ENCODE peak calls at places on chromosomes 4 and X, in six cellular contexts. L, N, B, A, Y and S are unnamed samples. For H3K4me1 and H3K36me3, the result is how much of the 10 kb centered on the place peaks cover.

GRCh38 chrX:155592331-155592730 is 20.4 kb downstream of the TMLHE start:
- DNase-seq in Y (no peak), A (no peak), L (no peak), B (no peak), N (no peak), S (no peak)

GRCh38 chr4:80183196-80184052 is 13.9 kb upstream of the PRDM8 start:
- DNase-seq in A (peak), L (no peak), N (no peak), Y (no peak), B (peak), S (peak)

GRCh38 chr4:114924311-114924710 is 189.1 kb downstream of the NDST4 start:
- DNase-seq in L (no peak), N (no peak), Y (no peak), A (no peak), B (no peak), S (no peak)

GRCh38 chrX:53323196-53323595 is 41.8 kb upstream of the IQSEC2 start:
- DNase-seq in N (no peak), A (no peak), L (no peak), Y (no peak), B (no peak), S (no peak)

GRCh38 chr4:107423677-107424405 is 296.2 kb downstream of the PAPSS1 start:
- DNase-seq in A (no peak), N (no peak), L (peak), B (peak), Y (no peak), S (no peak)

GRCh38 chr4:175961604-175962003 is 104.0 kb upstream of the WDR17 start:
- DNase-seq in N (no peak), A (no peak), B (no peak), Y (no peak), L (no peak), S (no peak)

GRCh38 chrX:65874765-65875164 is 165.1 kb downstream of the VSIG4 start:
- DNase-seq in B (no peak), L (peak), Y (no peak), N (no peak), A (no peak), S (no peak)

GRCh38 chr4:114890773-114891172 is 222.6 kb downstream of the NDST4 start:
- DNase-seq in B (no peak), Y (no peak), N (no peak), A (no peak), L (no peak), S (no peak)

GRCh38 chr4:118755438-118756226 is 70.4 kb downstream of the METTL14 start:
- DNase-seq in Y (no peak), B (no peak), A (no peak), N (no peak), L (no peak), S (no peak)

GRCh38 chr4:1246111-1246881 is 2.6 kb downstream of the CTBP1 start:
- DNase-seq in Y (no peak), L (peak), B (no peak), A (peak), N (peak), S (peak)

GRCh38 chr4:125801373-125801772 is 486.6 kb downstream of the FAT4 start:
- DNase-seq in Y (no peak), N (no peak), A (no peak), B (no peak), L (no peak), S (no peak)

GRCh38 chr4:8817813-8818062 is 53.9 kb downstream of the HMX1 start:
- DNase-seq in B (no peak), Y (no peak), A (peak), N (no peak), L (no peak), S (no peak)

DNA sequence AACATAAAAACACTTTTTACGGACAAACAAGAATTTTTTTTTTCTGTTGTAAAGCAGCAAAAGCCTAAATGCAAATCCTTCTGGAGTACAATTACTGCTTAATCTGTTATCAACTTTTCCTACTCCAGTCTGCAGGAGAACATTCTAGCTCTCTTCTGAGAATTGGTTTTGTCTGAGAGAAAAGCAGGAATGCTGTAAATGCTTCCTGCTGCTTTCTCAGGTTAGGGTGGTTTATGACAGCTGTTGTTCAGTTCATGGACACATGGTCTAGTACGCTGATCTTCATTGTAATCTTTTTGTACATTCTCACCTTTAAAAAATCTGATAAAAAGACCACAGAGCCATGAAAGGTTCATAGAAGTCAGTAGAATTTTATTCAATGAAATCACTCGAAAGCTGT is 310.9 kb downstream of the CAMK2D start:
- DNase-seq in L (no peak), B (no peak), A (no peak), Y (no peak), N (no peak), S (no peak)
- H3K4me1 ChIP-seq in L (under half), B (under half), A (under half), Y (under half), N (under half), S (under half)

GRCh38 chr4:51880016-51880915 is 37.3 kb downstream of the DCUN1D4 start:
- DNase-seq in B (no peak), L (peak), A (no peak), Y (no peak), N (no peak), S (no peak)

GRCh38 chr4:51884055-51884454 is 41.1 kb downstream of the DCUN1D4 start:
- DNase-seq in Y (no peak), B (no peak), L (no peak), A (no peak), N (no peak), S (no peak)

GRCh38 chr4:51885371-51885770 is 42.4 kb downstream of the DCUN1D4 start:
- DNase-seq in Y (no peak), A (no peak), N (no peak), L (no peak), B (peak), S (no peak)

DNA sequence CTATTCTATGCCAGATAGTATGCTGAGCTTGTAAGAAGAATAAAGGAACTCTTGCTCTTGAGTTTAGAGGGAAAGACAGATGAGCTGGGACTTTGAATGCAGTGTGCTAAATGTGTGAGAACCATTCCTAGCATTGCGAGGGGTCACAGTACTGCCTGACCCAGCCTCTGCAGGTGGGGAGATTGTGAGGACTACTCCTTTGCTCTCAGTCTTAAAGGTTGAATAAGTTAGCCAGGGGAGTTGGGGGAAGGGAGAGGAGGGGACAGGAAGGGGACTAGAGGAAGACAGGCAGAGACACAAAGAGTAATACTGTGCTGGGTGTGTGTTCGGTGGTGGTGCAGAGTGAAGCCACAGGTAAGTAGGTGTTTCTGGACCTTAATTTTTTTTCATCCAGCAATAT is 41.7 kb downstream of the DCUN1D4 start:
- DNase-seq in B (no peak), N (no peak), L (no peak), A (no peak), Y (no peak), S (no peak)
- H3K36me3 ChIP-seq in B (under half), N (under half), L (under half), A (half or more), Y (under half), S (under half)

GRCh38 chr4:159735281-159736207 is 632.7 kb downstream of the RAPGEF2 start:
- DNase-seq in A (no peak), N (no peak), B (no peak), Y (no peak), L (no peak), S (no peak)
- H3K4me1 ChIP-seq in A (under half), N (under half), B (under half), Y (under half), L (under half), S (under half)

GRCh38 chr4:51862781-51863180 is 19.8 kb downstream of the DCUN1D4 start:
- DNase-seq in A (no peak), Y (no peak), B (no peak), L (no peak), N (no peak), S (no peak)
- H3K36me3 ChIP-seq in A (under half), Y (under half), B (under half), L (under half), N (under half), S (under half)

DNA sequence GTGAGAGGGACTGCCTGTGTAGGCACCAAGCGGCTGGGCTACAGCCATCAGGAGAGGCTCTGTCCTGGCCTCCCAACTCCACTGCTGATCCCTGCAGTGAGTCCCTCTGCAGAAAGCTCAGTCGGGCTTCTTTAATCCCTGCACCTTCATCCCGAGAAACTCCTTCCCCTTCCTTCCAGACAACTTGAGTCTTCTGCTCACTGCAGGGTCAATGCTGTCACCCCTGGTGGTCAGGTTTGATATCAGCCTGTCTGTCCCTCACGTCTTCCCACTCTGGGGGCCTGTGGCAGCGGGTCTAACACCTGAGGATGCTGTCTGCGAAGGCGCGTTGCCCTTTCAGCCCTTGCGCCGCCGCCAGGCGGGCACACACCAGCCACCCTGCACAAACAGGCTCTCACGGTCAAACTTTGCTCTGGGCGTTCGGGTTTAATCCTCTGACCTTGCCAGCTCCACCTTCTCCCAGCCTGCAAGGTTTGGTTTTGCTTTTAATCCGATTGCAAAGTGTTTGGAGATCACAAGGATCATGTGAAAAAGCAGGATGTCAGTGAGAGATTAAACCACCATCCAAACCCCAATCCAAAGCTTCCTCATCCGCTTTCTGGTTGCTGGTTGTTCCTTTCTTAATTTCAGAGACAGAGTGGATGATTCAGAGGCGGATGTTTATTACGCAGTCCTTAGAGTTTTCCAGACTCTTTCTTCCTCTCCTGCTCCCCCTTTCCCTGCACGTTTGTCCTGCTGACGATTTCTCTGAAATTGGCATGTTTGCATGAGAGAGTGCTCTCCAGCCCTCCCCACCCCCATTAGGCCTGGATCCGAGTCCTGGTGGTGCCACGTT is 74.8 kb upstream of the SLC34A2 start:
- DNase-seq in L (no peak), A (no peak), Y (no peak), N (no peak), B (no peak), S (no peak)
- H3K4me1 ChIP-seq in L (under half), A (under half), Y (under half), N (under half), B (under half), S (under half)